ENCODE peak calls at places on chromosomes 11 and 22, in ten cellular contexts. Q is GM23338; T is left cardiac atrium; Y is activated CD4-positive, CD25-positive, alpha-beta regulatory T cell treated with anti-CD3 and anti-CD28 coated beads, Interleukin-2, amount 50 U/mL, for 72 hours; R is posterior cingulate gyrus; W is activated T-helper 1 cell treated with Interleukin-2 at 50 U/mL for 16 hours; C is stimulated activated effector memory CD8-positive, alpha-beta T cell treated with anti-CD3 and anti-CD28 coated beads, Interleukin-12 subunit alpha, Interleukin-12 subunit beta, amount 100 ng/mL, for 72 hours; U is SHP77; X is LoVo; M is NB4. D is an unnamed sample.
A peak's percentile ranks its signal among the peaks of the same experiment; 100 is the strongest.

GRCh38 chr11:128867277-128867676 is at the start of gene KCNJ1:
- DNase-seq in X (no peak), Y (no peak), R (no peak), U (no peak), C (peak; percentile 64), M (no peak), Q (no peak), W (no peak), T (no peak), D (no peak)

GRCh38 chr11:25734592-25735211 is 597.2 kb upstream of the ANO3 start:
- DNase-seq in Y (no peak), U (no peak), W (no peak), C (no peak), Q (peak; percentile 88), R (no peak), T (no peak), M (peak; percentile 14), X (no peak), D (peak; percentile 3)

GRCh38 chr11:12098601-12099000 is 11.8 kb upstream of the MICAL2 start:
- DNase-seq in X (no peak), R (no peak), W (no peak), Y (no peak), C (no peak), T (no peak), Q (no peak), M (no peak), U (no peak), D (no peak)

GRCh38 chr22:50544078-50544745 is 1.5 kb upstream of the KLHDC7B start:
- DNase-seq in W (peak; percentile 72), X (peak; percentile 84), Y (peak; percentile 83), T (peak; percentile 84), M (peak; percentile 91), Q (peak; percentile 93), U (no peak), C (peak; percentile 89), R (peak; percentile 91), D (peak; percentile 83)

GRCh38 chr11:65791719-65792213 is 4.9 kb downstream of the OVOL1 start:
- DNase-seq in Q (no peak), M (no peak), T (no peak), C (peak; percentile 70), W (peak; percentile 34), R (no peak), Y (peak; percentile 53), X (no peak), U (peak; percentile 70), D (peak; percentile 88)

GRCh38 chr22:20453222-20453621 is 15.6 kb upstream of the SCARF2 start:
- DNase-seq in U (no peak), Y (no peak), Q (no peak), C (no peak), R (peak; percentile 0), W (no peak), X (no peak), M (no peak), T (no peak), D (no peak)

GRCh38 chr11:79314906-79315689 is 125.7 kb downstream of the TENM4 start:
- DNase-seq in W (no peak), C (no peak), X (peak; percentile 1), R (no peak), M (peak; percentile 73), Q (peak; percentile 82), Y (no peak), T (no peak), U (no peak), D (peak; percentile 2)

GRCh38 chr11:10716543-10717259 is 23.1 kb upstream of the IRAG1 start:
- DNase-seq in C (no peak), U (no peak), X (no peak), W (no peak), R (no peak), M (no peak), Q (no peak), T (no peak), Y (no peak), D (no peak)

GRCh38 chr22:36339171-36340065 is 48.3 kb downstream of the MYH9 start:
- DNase-seq in T (no peak), W (no peak), Y (no peak), Q (no peak), X (no peak), M (no peak), R (no peak), U (no peak), C (no peak), D (no peak)

GRCh38 chr11:7252683-7253213 is 1.0 kb downstream of the SYT9 start:
- DNase-seq in Q (peak; percentile 55), C (peak; percentile 48), U (no peak), W (no peak), M (no peak), X (no peak), R (peak; percentile 79), T (peak; percentile 17), Y (no peak), D (no peak)

GRCh38 chr22:24106385-24107381 is 74.6 kb upstream of the SUSD2 start:
- DNase-seq in C (peak; percentile 65), X (no peak), Q (peak; percentile 45), W (peak; percentile 7), T (no peak), U (no peak), M (peak; percentile 41), R (peak; percentile 70), Y (peak; percentile 41), D (peak; percentile 71)

GRCh38 chr11:12767022-12767421 is 92.8 kb downstream of the TEAD1 start:
- DNase-seq in X (no peak), W (no peak), Q (no peak), T (no peak), R (no peak), Y (no peak), U (no peak), M (no peak), C (no peak), D (no peak)

GRCh38 chr11:73652046-73652730 is 5.8 kb downstream of the PLEKHB1 start:
- DNase-seq in Y (no peak), T (no peak), R (peak; percentile 95), M (no peak), U (no peak), Q (peak; percentile 43), X (no peak), W (no peak), C (no peak), D (no peak)

GRCh38 chr11:74220376-74220775 is 49.3 kb downstream of the PPME1 start:
- DNase-seq in X (no peak), R (no peak), Q (no peak), T (no peak), U (no peak), W (no peak), Y (no peak), M (no peak), C (no peak), D (no peak)

GRCh38 chr11:77083553-77084245 is 16.9 kb downstream of the CAPN5 start:
- DNase-seq in U (no peak), R (peak; percentile 49), Y (no peak), X (no peak), T (peak; percentile 8), W (no peak), M (no peak), C (no peak), Q (no peak), D (no peak)

GRCh38 chr11:46527586-46527985 is 66.2 kb downstream of the AMBRA1 start:
- DNase-seq in T (no peak), C (no peak), U (no peak), X (no peak), Q (no peak), M (no peak), R (no peak), W (no peak), Y (no peak), D (no peak)

GRCh38 chr22:47918276-47918928 is 1156.0 kb downstream of the TBC1D22A start:
- DNase-seq in T (no peak), C (no peak), U (no peak), Y (no peak), R (no peak), Q (no peak), M (no peak), X (no peak), W (peak; percentile 17), D (no peak)

GRCh38 chr22:26823966-26824365 is 166.6 kb downstream of the MIAT start:
- DNase-seq in T (no peak), U (no peak), X (no peak), C (no peak), M (no peak), W (no peak), Y (no peak), Q (no peak), R (no peak), D (no peak)

GRCh38 chr11:503179-503981 is 3.7 kb downstream of the RNH1 start:
- DNase-seq in U (no peak), R (peak; percentile 93), C (peak; percentile 63), T (peak; percentile 71), W (no peak), M (peak; percentile 90), Y (no peak), X (no peak), Q (no peak), D (peak; percentile 81)

GRCh38 chr22:36056980-36057379 is 28.4 kb upstream of the RBFOX2 start:
- DNase-seq in Q (no peak), M (no peak), R (no peak), T (no peak), C (no peak), Y (no peak), U (no peak), X (no peak), W (no peak), D (no peak)

GRCh38 chr11:126109941-126110731 is 47.5 kb upstream of the CDON start:
- DNase-seq in C (peak; percentile 55), R (no peak), Q (no peak), X (peak; percentile 28), M (peak; percentile 48), Y (no peak), T (no peak), U (no peak), W (no peak), D (no peak)

GRCh38 chr11:72338741-72339140 is 94.8 kb upstream of the PHOX2A start:
- DNase-seq in T (no peak), M (no peak), X (peak; percentile 51), R (no peak), W (no peak), Q (no peak), U (no peak), C (no peak), Y (no peak), D (no peak)